ENCODE peak calls at places on chromosomes 11 and 22, in ten cellular contexts. N is renal cortical epithelial cell; Z is GM12892; U is nephron progenitor cell; M is activated CD8-positive, alpha-beta memory T cell treated with anti-CD3 and anti-CD28 coated beads for 48 hours; O is GM13977; I is effector memory CD8-positive, alpha-beta T cell; B is SK-N-DZ; V is upper lobe of right lung; X is HEK293T. P is an unnamed sample.

GRCh38 chr11:97364047-97364446 is 974.2 kb downstream of the JRKL start:
- DNase-seq in N (no peak), Z (no peak), U (no peak), M (no peak), O (no peak), I (no peak), B (no peak), V (no peak), X (no peak), P (no peak)

GRCh38 chr11:8011383-8011782 is 24.2 kb downstream of the EIF3F start:
- DNase-seq in N (no peak), Z (no peak), U (no peak), M (no peak), O (no peak), I (no peak), B (no peak), V (no peak), X (no peak), P (no peak)

GRCh38 chr22:46111645-46112306 is 38.5 kb upstream of the PPARA start:
- DNase-seq in N (no peak), Z (no peak), U (peak), M (no peak), O (no peak), I (no peak), B (no peak), V (no peak), X (no peak), P (no peak)

GRCh38 chr11:64359712-64360402 is 895 bp downstream of the RPS6KA4 start:
- DNase-seq in N (no peak), Z (peak), U (no peak), M (no peak), O (no peak), I (no peak), B (no peak), V (peak), X (no peak), P (peak)

GRCh38 chr11:33237039-33237597 is 20.1 kb upstream of the HIPK3 start:
- DNase-seq in N (no peak), Z (no peak), U (no peak), M (no peak), O (no peak), I (no peak), B (no peak), V (no peak), X (no peak), P (no peak)

GRCh38 chr11:72613977-72614376 is 60.2 kb downstream of the PDE2A start:
- DNase-seq in N (no peak), Z (peak), U (no peak), M (no peak), O (peak), I (no peak), B (no peak), V (peak), X (no peak), P (no peak)

GRCh38 chr11:31240340-31240904 is 129.1 kb downstream of the DCDC1 start:
- DNase-seq in N (peak), Z (no peak), U (peak), M (no peak), O (no peak), I (no peak), B (peak), V (no peak), X (peak), P (peak)

GRCh38 chr22:46750861-46751260 is 11.6 kb upstream of the TBC1D22A start:
- DNase-seq in N (no peak), Z (no peak), U (no peak), M (no peak), O (no peak), I (no peak), B (no peak), V (peak), X (no peak), P (no peak)

GRCh38 chr22:35043251-35043931 is 22.6 kb upstream of the ISX start:
- DNase-seq in N (no peak), Z (no peak), U (no peak), M (no peak), O (peak), I (no peak), B (no peak), V (no peak), X (no peak), P (no peak)

GRCh38 chr11:64675417-64676252 is 47.4 kb downstream of the NRXN2 start:
- DNase-seq in N (peak), Z (no peak), U (peak), M (no peak), O (no peak), I (no peak), B (peak), V (no peak), X (peak), P (no peak)

GRCh38 chr22:46129390-46130041 is 20.8 kb upstream of the PPARA start:
- DNase-seq in N (no peak), Z (peak), U (no peak), M (no peak), O (no peak), I (no peak), B (no peak), V (peak), X (no peak), P (no peak)

GRCh38 chr11:529740-530411 is 5.5 kb downstream of the HRAS start:
- DNase-seq in N (no peak), Z (no peak), U (no peak), M (no peak), O (no peak), I (no peak), B (no peak), V (peak), X (no peak), P (no peak)

GRCh38 chr22:27876684-27877083 is 42.4 kb downstream of the PITPNB start:
- DNase-seq in N (no peak), Z (no peak), U (no peak), M (no peak), O (no peak), I (no peak), B (no peak), V (no peak), X (no peak), P (no peak)

GRCh38 chr11:121441533-121441932 is 10.6 kb upstream of the SORL1 start:
- DNase-seq in N (no peak), Z (no peak), U (no peak), M (no peak), O (no peak), I (no peak), B (no peak), V (no peak), X (no peak), P (no peak)